ENCODE peak calls at places on chromosomes 16 and 17, in four cellular contexts. One of them, this sample, is unnamed.
A peak's percentile ranks its signal among the peaks of the same experiment; 100 is the strongest.

GRCh38 chr17:42720996-42721583 is 23.8 kb downstream of the EZH1 start:
- DNase-seq in right cardiac atrium: no peak
- DNase-seq in pancreas: no peak
- DNase-seq in testis: no peak
- DNase-seq in this sample: no peak

GRCh38 chr17:80704381-80704819 is 159.8 kb downstream of the RPTOR start:
- DNase-seq in right cardiac atrium: no peak
- DNase-seq in pancreas: no peak
- DNase-seq in testis: no peak
- DNase-seq in this sample: no peak

GRCh38 chr17:72427761-72428109 is 306.9 kb downstream of the SOX9 start:
- DNase-seq in right cardiac atrium: no peak
- DNase-seq in pancreas: no peak
- DNase-seq in testis: no peak
- DNase-seq in this sample: no peak

GRCh38 chr17:8234361-8235270 is 13.2 kb downstream of the CTC1 start:
- DNase-seq in right cardiac atrium: no peak
- DNase-seq in pancreas: no peak
- DNase-seq in testis: no peak
- DNase-seq in this sample: no peak

GRCh38 chr17:82765357-82765756 is 13.5 kb downstream of the TBCD start:
- DNase-seq in right cardiac atrium: no peak
- DNase-seq in pancreas: no peak
- DNase-seq in testis: peak; percentile 80
- DNase-seq in this sample: no peak

GRCh38 chr16:46814790-46815189 is 16.2 kb downstream of the C16orf87 start:
- DNase-seq in right cardiac atrium: no peak
- DNase-seq in pancreas: no peak
- DNase-seq in testis: no peak
- DNase-seq in this sample: no peak

GRCh38 chr16:5065813-5066212 is at the start of gene C16orf89:
- DNase-seq in right cardiac atrium: peak; percentile 77
- DNase-seq in pancreas: no peak
- DNase-seq in testis: no peak
- DNase-seq in this sample: no peak

GRCh38 chr16:29770250-29770929 is 7.7 kb upstream of the ZG16 start:
- DNase-seq in right cardiac atrium: no peak
- DNase-seq in pancreas: no peak
- DNase-seq in testis: no peak
- DNase-seq in this sample: no peak

GRCh38 chr17:82943339-82943738 is 103.5 kb upstream of the ZNF750 start:
- DNase-seq in right cardiac atrium: no peak
- DNase-seq in pancreas: no peak
- DNase-seq in testis: no peak
- DNase-seq in this sample: no peak

GRCh38 chr17:78723001-78723796 is 58.9 kb downstream of the CYTH1 start:
- DNase-seq in right cardiac atrium: peak; percentile 81
- DNase-seq in pancreas: no peak
- DNase-seq in testis: peak; percentile 56
- DNase-seq in this sample: no peak

GRCh38 chr16:69318911-69319289 is 7.8 kb downstream of the VPS4A start:
- DNase-seq in right cardiac atrium: no peak
- DNase-seq in pancreas: peak; percentile 37
- DNase-seq in testis: no peak
- DNase-seq in this sample: no peak

GRCh38 chr17:21397341-21398050 is 21.3 kb downstream of the KCNJ12 start:
- DNase-seq in right cardiac atrium: no peak
- DNase-seq in pancreas: no peak
- DNase-seq in testis: peak; percentile 54
- DNase-seq in this sample: no peak

GRCh38 chr16:69179255-69180010 is 7.5 kb upstream of the SNTB2 start:
- DNase-seq in right cardiac atrium: peak; percentile 91
- DNase-seq in pancreas: peak; percentile 84
- DNase-seq in testis: peak; percentile 87
- DNase-seq in this sample: no peak

GRCh38 chr16:11326084-11326736 is 19.0 kb upstream of the RMI2 start:
- DNase-seq in right cardiac atrium: no peak
- DNase-seq in pancreas: no peak
- DNase-seq in testis: no peak
- DNase-seq in this sample: no peak

GRCh38 chr16:87390641-87391323 is 1.4 kb upstream of the MAP1LC3B start:
- DNase-seq in right cardiac atrium: no peak
- DNase-seq in pancreas: no peak
- DNase-seq in testis: no peak
- DNase-seq in this sample: no peak

GRCh38 chr17:81648707-81649085 is 7.6 kb downstream of the PDE6G start:
- DNase-seq in right cardiac atrium: no peak
- DNase-seq in pancreas: no peak
- DNase-seq in testis: no peak
- DNase-seq in this sample: no peak

GRCh38 chr16:9008335-9009260 is 44.9 kb upstream of the USP7 start:
- DNase-seq in right cardiac atrium: peak; percentile 87
- DNase-seq in pancreas: peak; percentile 74
- DNase-seq in testis: peak; percentile 81
- DNase-seq in this sample: peak; percentile 23

GRCh38 chr17:74454197-74455024 is 12.0 kb upstream of the CD300A start:
- DNase-seq in right cardiac atrium: peak; percentile 98
- DNase-seq in pancreas: peak; percentile 94
- DNase-seq in testis: no peak
- DNase-seq in this sample: no peak

GRCh38 chr17:21283482-21284318 is 811 bp upstream of the MAP2K3 start:
- DNase-seq in right cardiac atrium: peak; percentile 78
- DNase-seq in pancreas: peak; percentile 74
- DNase-seq in testis: no peak
- DNase-seq in this sample: no peak

GRCh38 chr16:4505356-4506153 is 29.4 kb downstream of the HMOX2 start:
- DNase-seq in right cardiac atrium: peak; percentile 72
- DNase-seq in pancreas: no peak
- DNase-seq in testis: no peak
- DNase-seq in this sample: peak; percentile 76

GRCh38 chr17:75509528-75510258 is 5.6 kb downstream of the CASKIN2 start:
- DNase-seq in right cardiac atrium: peak; percentile 89
- DNase-seq in pancreas: no peak
- DNase-seq in testis: no peak
- DNase-seq in this sample: no peak

GRCh38 chr16:85002643-85003042 is 8.7 kb downstream of the ZDHHC7 start:
- DNase-seq in right cardiac atrium: peak; percentile 77
- DNase-seq in pancreas: no peak
- DNase-seq in testis: peak; percentile 38
- DNase-seq in this sample: no peak

DNA sequence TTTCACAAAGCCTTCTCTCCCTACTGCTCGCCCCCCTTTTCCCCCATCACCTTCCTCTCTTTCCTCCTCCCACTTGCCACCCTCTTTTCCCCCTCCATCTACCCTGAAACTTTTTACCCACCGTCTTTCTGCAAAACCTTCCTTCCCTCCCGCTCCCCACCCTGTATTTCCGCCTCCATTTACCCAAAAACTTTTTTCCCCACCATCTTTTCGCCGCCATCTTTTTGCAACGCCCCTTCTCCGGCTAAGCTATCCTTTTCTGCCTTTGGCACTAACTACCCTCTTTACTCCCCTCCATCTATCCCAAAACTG is 205.2 kb upstream of the WSB1 start:
- DNase-seq in right cardiac atrium: no peak
- DNase-seq in pancreas: no peak
- DNase-seq in testis: no peak
- DNase-seq in this sample: no peak
- H3K9me3 ChIP-seq in right cardiac atrium: no peaks in the 10 kb centered on the region
- H3K9me3 ChIP-seq in pancreas: no peaks in the 10 kb centered on the region
- H3K9me3 ChIP-seq in testis: no peaks in the 10 kb centered on the region
- H3K9me3 ChIP-seq in this sample: no peaks in the 10 kb centered on the region

DNA sequence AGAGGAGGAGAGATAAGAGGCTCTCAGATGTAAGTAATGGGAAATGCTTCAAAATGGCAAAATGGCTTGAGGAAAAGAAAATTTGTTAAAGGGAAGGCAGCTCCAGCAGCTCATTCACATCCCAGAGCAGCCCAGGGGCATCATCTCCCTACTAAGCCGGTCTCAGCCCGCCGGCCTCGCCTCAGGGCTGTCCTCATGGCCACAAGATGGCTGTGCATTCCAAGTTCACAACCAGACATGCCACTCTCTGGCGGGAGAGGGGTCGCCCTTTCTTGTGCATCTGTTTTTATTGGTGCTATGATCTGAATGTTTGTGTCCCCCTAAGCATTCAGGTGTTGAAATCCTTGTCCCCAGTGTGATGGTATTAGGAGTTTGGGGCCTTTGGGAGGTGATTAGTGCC is 13.5 kb upstream of the SLC47A2 start:
- DNase-seq in right cardiac atrium: peak; percentile 23
- DNase-seq in pancreas: no peak
- DNase-seq in testis: no peak
- DNase-seq in this sample: no peak
- H3K27ac ChIP-seq in right cardiac atrium: no peak overlapping the region
- H3K27ac ChIP-seq in pancreas: no peak overlapping the region
- H3K27ac ChIP-seq in testis: peak overlapping the region; percentile 95
- H3K27ac ChIP-seq in this sample: no peak overlapping the region

DNA sequence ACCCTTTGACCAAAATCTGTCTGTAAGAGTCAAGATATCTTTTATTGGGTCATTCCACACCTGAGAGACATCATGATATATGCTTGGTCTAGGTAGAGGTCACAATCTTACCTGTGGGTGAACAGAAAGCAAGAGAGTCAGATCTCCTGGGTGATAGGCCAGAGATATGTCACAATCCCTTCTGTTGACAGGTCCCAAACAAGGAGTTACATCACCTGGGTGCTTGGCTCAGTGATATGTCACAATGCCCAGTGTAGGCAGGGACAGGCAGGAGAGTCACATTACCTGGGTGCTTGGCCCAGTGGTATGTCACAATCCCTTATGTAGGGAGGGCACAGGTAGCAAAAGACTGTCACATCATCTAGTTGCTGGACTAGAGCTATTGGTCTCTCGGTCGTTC is 1991.2 kb downstream of the TP53TG3F start:
- DNase-seq in right cardiac atrium: no peak
- DNase-seq in pancreas: no peak
- DNase-seq in testis: no peak
- DNase-seq in this sample: no peak
- H3K9me3 ChIP-seq in right cardiac atrium: peaks cover 4% of the 10 kb centered on the region
- H3K9me3 ChIP-seq in pancreas: no peaks in the 10 kb centered on the region
- H3K9me3 ChIP-seq in testis: no peaks in the 10 kb centered on the region
- H3K9me3 ChIP-seq in this sample: peaks cover 8% of the 10 kb centered on the region

DNA sequence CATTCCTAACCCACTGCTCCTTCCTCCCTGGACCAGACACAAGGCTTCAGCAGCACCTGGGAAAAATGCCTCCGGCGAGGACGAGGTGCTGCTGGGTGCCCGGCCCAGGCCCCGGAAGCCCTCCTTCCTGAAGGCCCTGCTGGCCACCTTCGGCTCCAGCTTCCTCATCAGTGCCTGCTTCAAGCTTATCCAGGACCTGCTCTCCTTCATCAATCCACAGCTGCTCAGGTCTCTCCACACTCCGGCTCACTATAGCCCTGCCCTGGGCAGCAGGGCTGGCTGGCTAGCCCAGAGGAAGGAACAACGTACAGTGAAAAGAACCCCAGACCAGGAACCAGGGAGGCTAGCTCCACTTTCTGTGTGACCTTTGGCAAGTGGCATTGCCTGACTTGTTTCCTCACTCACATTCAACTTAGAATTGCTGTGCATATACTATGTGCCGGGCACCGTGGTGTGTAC is 26.2 kb downstream of the ABCC3 start:
- DNase-seq in right cardiac atrium: no peak
- DNase-seq in pancreas: peak; percentile 18
- DNase-seq in testis: no peak
- DNase-seq in this sample: no peak
- H3K27ac ChIP-seq in right cardiac atrium: peak overlapping the region; percentile 60
- H3K27ac ChIP-seq in pancreas: no peak overlapping the region
- H3K27ac ChIP-seq in testis: no peak overlapping the region
- H3K27ac ChIP-seq in this sample: no peak overlapping the region

GRCh38 chr17:49180998-49181635 is 29.3 kb downstream of the GNGT2 start:
- DNase-seq in right cardiac atrium: no peak
- DNase-seq in pancreas: no peak
- DNase-seq in testis: no peak
- DNase-seq in this sample: no peak
- H3K9me3 ChIP-seq in right cardiac atrium: peaks cover 4% of the 10 kb centered on the region
- H3K9me3 ChIP-seq in pancreas: no peaks in the 10 kb centered on the region
- H3K9me3 ChIP-seq in testis: no peaks in the 10 kb centered on the region
- H3K9me3 ChIP-seq in this sample: peaks cover 4% of the 10 kb centered on the region

DNA sequence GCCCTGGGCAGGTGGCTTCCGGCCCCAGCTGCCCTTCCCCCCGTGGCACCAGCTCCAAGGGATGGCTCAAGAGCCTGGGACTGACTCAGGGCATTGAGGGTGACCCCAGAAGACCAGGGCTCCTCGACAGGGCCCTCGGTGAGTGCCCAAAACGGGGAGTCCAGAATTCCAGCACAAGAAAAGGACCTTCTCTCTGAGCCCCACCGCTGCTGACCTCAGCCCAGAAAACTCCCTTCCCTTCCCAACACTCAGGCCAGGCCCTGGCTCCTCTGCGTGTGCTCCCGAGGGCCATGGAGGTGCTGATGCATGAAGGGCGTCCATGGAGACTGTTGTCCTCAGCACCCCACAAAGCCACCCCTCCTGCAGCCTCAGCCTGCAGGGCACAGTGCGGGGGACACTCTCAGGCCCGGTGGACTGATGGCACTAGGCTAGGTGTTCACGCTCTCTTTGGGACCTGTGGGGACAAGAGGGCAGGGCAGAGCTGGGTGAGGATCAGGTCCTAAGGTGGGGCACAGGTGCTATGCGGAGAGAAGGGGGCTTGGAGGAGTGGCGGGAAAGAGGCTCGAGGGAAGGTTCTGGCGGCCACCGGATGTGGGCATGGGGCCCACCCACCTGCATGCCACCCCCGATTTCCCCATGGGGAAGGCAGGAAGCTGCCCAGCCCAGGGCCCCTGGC is 4.3 kb upstream of the TSPOAP1 start:
- DNase-seq in right cardiac atrium: no peak
- DNase-seq in pancreas: no peak
- DNase-seq in testis: no peak
- DNase-seq in this sample: no peak
- H3K27ac ChIP-seq in right cardiac atrium: no peak overlapping the region
- H3K27ac ChIP-seq in pancreas: no peak overlapping the region
- H3K27ac ChIP-seq in testis: no peak overlapping the region
- H3K27ac ChIP-seq in this sample: peak overlapping the region; percentile 98